ENCODE peak calls at places on chromosomes 16 and 17, in four cellular contexts. One of them, this sample, is unnamed.

GRCh38 chr16:73082608-73083007 is 34.7 kb upstream of the ZFHX3 start:
- DNase-seq in activated T-helper 9 cell treated with anti-CD3 and anti-CD28 coated beads, Interleukin-2, amount 50 U/mL, for 16 hours: no peak
- DNase-seq in amygdala: no peak
- DNase-seq in T-helper 1 cell: no peak
- DNase-seq in this sample: no peak

GRCh38 chr17:79023886-79024771 is at the start of gene C1QTNF1:
- DNase-seq in activated T-helper 9 cell treated with anti-CD3 and anti-CD28 coated beads, Interleukin-2, amount 50 U/mL, for 16 hours: no peak
- DNase-seq in amygdala: no peak
- DNase-seq in T-helper 1 cell: no peak
- DNase-seq in this sample: no peak

GRCh38 chr17:11644265-11645212 is 46.3 kb downstream of the DNAH9 start:
- DNase-seq in activated T-helper 9 cell treated with anti-CD3 and anti-CD28 coated beads, Interleukin-2, amount 50 U/mL, for 16 hours: no peak
- DNase-seq in amygdala: peak; percentile 51
- DNase-seq in T-helper 1 cell: peak; percentile 14
- DNase-seq in this sample: peak; percentile 25

GRCh38 chr16:75580-76501 is 2.2 kb upstream of the MPG start:
- DNase-seq in activated T-helper 9 cell treated with anti-CD3 and anti-CD28 coated beads, Interleukin-2, amount 50 U/mL, for 16 hours: no peak
- DNase-seq in amygdala: no peak
- DNase-seq in T-helper 1 cell: no peak
- DNase-seq in this sample: no peak

GRCh38 chr16:54927125-54928015 is 3.3 kb upstream of the IRX5 start:
- DNase-seq in activated T-helper 9 cell treated with anti-CD3 and anti-CD28 coated beads, Interleukin-2, amount 50 U/mL, for 16 hours: no peak
- DNase-seq in amygdala: no peak
- DNase-seq in T-helper 1 cell: no peak
- DNase-seq in this sample: no peak

GRCh38 chr17:43695968-43696865 is 34.5 kb upstream of the MEOX1 start:
- DNase-seq in activated T-helper 9 cell treated with anti-CD3 and anti-CD28 coated beads, Interleukin-2, amount 50 U/mL, for 16 hours: no peak
- DNase-seq in amygdala: no peak
- DNase-seq in T-helper 1 cell: no peak
- DNase-seq in this sample: peak; percentile 34

GRCh38 chr17:42969006-42969581 is 4.8 kb upstream of the AARSD1 start:
- DNase-seq in activated T-helper 9 cell treated with anti-CD3 and anti-CD28 coated beads, Interleukin-2, amount 50 U/mL, for 16 hours: no peak
- DNase-seq in amygdala: no peak
- DNase-seq in T-helper 1 cell: no peak
- DNase-seq in this sample: no peak

GRCh38 chr16:30805056-30805369 is 18.0 kb upstream of the ZNF629 start:
- DNase-seq in activated T-helper 9 cell treated with anti-CD3 and anti-CD28 coated beads, Interleukin-2, amount 50 U/mL, for 16 hours: no peak
- DNase-seq in amygdala: no peak
- DNase-seq in T-helper 1 cell: no peak
- DNase-seq in this sample: no peak

GRCh38 chr16:1060416-1061340 is 11.9 kb upstream of the SSTR5 start:
- DNase-seq in activated T-helper 9 cell treated with anti-CD3 and anti-CD28 coated beads, Interleukin-2, amount 50 U/mL, for 16 hours: no peak
- DNase-seq in amygdala: no peak
- DNase-seq in T-helper 1 cell: no peak
- DNase-seq in this sample: no peak

GRCh38 chr17:68387485-68387884 is 69.8 kb downstream of the WIPI1 start:
- DNase-seq in activated T-helper 9 cell treated with anti-CD3 and anti-CD28 coated beads, Interleukin-2, amount 50 U/mL, for 16 hours: no peak
- DNase-seq in amygdala: no peak
- DNase-seq in T-helper 1 cell: no peak
- DNase-seq in this sample: no peak

GRCh38 chr16:79336437-79337229 is 263.9 kb downstream of the MAF start:
- DNase-seq in activated T-helper 9 cell treated with anti-CD3 and anti-CD28 coated beads, Interleukin-2, amount 50 U/mL, for 16 hours: no peak
- DNase-seq in amygdala: no peak
- DNase-seq in T-helper 1 cell: no peak
- DNase-seq in this sample: no peak

GRCh38 chr17:41340934-41341861 is 9.4 kb downstream of the KRT33A start:
- DNase-seq in activated T-helper 9 cell treated with anti-CD3 and anti-CD28 coated beads, Interleukin-2, amount 50 U/mL, for 16 hours: no peak
- DNase-seq in amygdala: no peak
- DNase-seq in T-helper 1 cell: peak; percentile 39
- DNase-seq in this sample: no peak

GRCh38 chr17:82244413-82245140 is 15.7 kb downstream of the SLC16A3 start:
- DNase-seq in activated T-helper 9 cell treated with anti-CD3 and anti-CD28 coated beads, Interleukin-2, amount 50 U/mL, for 16 hours: no peak
- DNase-seq in amygdala: no peak
- DNase-seq in T-helper 1 cell: no peak
- DNase-seq in this sample: peak; percentile 41

GRCh38 chr16:56450901-56451752 is at the start of the genes NUDT21 and OGFOD1:
- DNase-seq in activated T-helper 9 cell treated with anti-CD3 and anti-CD28 coated beads, Interleukin-2, amount 50 U/mL, for 16 hours: peak; percentile 86
- DNase-seq in amygdala: peak; percentile 94
- DNase-seq in T-helper 1 cell: peak; percentile 90
- DNase-seq in this sample: peak; percentile 98

GRCh38 chr17:60989846-60990245 is 312.2 kb downstream of the BCAS3 start:
- DNase-seq in activated T-helper 9 cell treated with anti-CD3 and anti-CD28 coated beads, Interleukin-2, amount 50 U/mL, for 16 hours: no peak
- DNase-seq in amygdala: no peak
- DNase-seq in T-helper 1 cell: no peak
- DNase-seq in this sample: no peak

GRCh38 chr17:54408741-54409140 is 491.9 kb upstream of the TOM1L1 start:
- DNase-seq in activated T-helper 9 cell treated with anti-CD3 and anti-CD28 coated beads, Interleukin-2, amount 50 U/mL, for 16 hours: no peak
- DNase-seq in amygdala: no peak
- DNase-seq in T-helper 1 cell: no peak
- DNase-seq in this sample: peak; percentile 11

GRCh38 chr17:35212668-35213067 is 18.5 kb upstream of the SLC35G3 start:
- DNase-seq in activated T-helper 9 cell treated with anti-CD3 and anti-CD28 coated beads, Interleukin-2, amount 50 U/mL, for 16 hours: no peak
- DNase-seq in amygdala: no peak
- DNase-seq in T-helper 1 cell: no peak
- DNase-seq in this sample: no peak

GRCh38 chr16:64304376-64304775 is 817.5 kb downstream of the CDH11 start:
- DNase-seq in activated T-helper 9 cell treated with anti-CD3 and anti-CD28 coated beads, Interleukin-2, amount 50 U/mL, for 16 hours: no peak
- DNase-seq in amygdala: no peak
- DNase-seq in T-helper 1 cell: no peak
- DNase-seq in this sample: no peak

GRCh38 chr17:151886-152859 is 14.8 kb downstream of the SCGB1C2 start:
- DNase-seq in activated T-helper 9 cell treated with anti-CD3 and anti-CD28 coated beads, Interleukin-2, amount 50 U/mL, for 16 hours: no peak
- DNase-seq in amygdala: no peak
- DNase-seq in T-helper 1 cell: no peak
- DNase-seq in this sample: no peak

GRCh38 chr16:85275533-85276249 is 163.4 kb upstream of the CIBAR2 start:
- DNase-seq in activated T-helper 9 cell treated with anti-CD3 and anti-CD28 coated beads, Interleukin-2, amount 50 U/mL, for 16 hours: peak; percentile 28
- DNase-seq in amygdala: peak; percentile 16
- DNase-seq in T-helper 1 cell: peak; percentile 45
- DNase-seq in this sample: peak; percentile 73

GRCh38 chr17:5794881-5795486 is 210.7 kb upstream of the NLRP1 start:
- DNase-seq in activated T-helper 9 cell treated with anti-CD3 and anti-CD28 coated beads, Interleukin-2, amount 50 U/mL, for 16 hours: no peak
- DNase-seq in amygdala: no peak
- DNase-seq in T-helper 1 cell: no peak
- DNase-seq in this sample: no peak

GRCh38 chr17:31593806-31594205 is 202.3 kb downstream of the RAB11FIP4 start:
- DNase-seq in activated T-helper 9 cell treated with anti-CD3 and anti-CD28 coated beads, Interleukin-2, amount 50 U/mL, for 16 hours: no peak
- DNase-seq in amygdala: no peak
- DNase-seq in T-helper 1 cell: no peak
- DNase-seq in this sample: no peak

GRCh38 chr17:74059471-74059870 is 144.0 kb upstream of the RPL38 start:
- DNase-seq in activated T-helper 9 cell treated with anti-CD3 and anti-CD28 coated beads, Interleukin-2, amount 50 U/mL, for 16 hours: no peak
- DNase-seq in amygdala: no peak
- DNase-seq in T-helper 1 cell: no peak
- DNase-seq in this sample: no peak

GRCh38 chr17:82899941-82900340 is 60.1 kb upstream of the ZNF750 start:
- DNase-seq in activated T-helper 9 cell treated with anti-CD3 and anti-CD28 coated beads, Interleukin-2, amount 50 U/mL, for 16 hours: no peak
- DNase-seq in amygdala: no peak
- DNase-seq in T-helper 1 cell: no peak
- DNase-seq in this sample: no peak

GRCh38 chr16:57999366-57999970 is 1.0 kb downstream of the ZNF319 start:
- DNase-seq in activated T-helper 9 cell treated with anti-CD3 and anti-CD28 coated beads, Interleukin-2, amount 50 U/mL, for 16 hours: no peak
- DNase-seq in amygdala: no peak
- DNase-seq in T-helper 1 cell: peak; percentile 32
- DNase-seq in this sample: no peak

GRCh38 chr17:77374170-77374936 is 233.6 kb downstream of the SEC14L1 start:
- DNase-seq in activated T-helper 9 cell treated with anti-CD3 and anti-CD28 coated beads, Interleukin-2, amount 50 U/mL, for 16 hours: peak; percentile 58
- DNase-seq in amygdala: no peak
- DNase-seq in T-helper 1 cell: peak; percentile 65
- DNase-seq in this sample: peak; percentile 29

GRCh38 chr16:47774661-47775060 is 313.5 kb downstream of the PHKB start:
- DNase-seq in activated T-helper 9 cell treated with anti-CD3 and anti-CD28 coated beads, Interleukin-2, amount 50 U/mL, for 16 hours: no peak
- DNase-seq in amygdala: no peak
- DNase-seq in T-helper 1 cell: no peak
- DNase-seq in this sample: no peak

GRCh38 chr17:74875155-74875969 is 2.6 kb upstream of the FDXR start:
- DNase-seq in activated T-helper 9 cell treated with anti-CD3 and anti-CD28 coated beads, Interleukin-2, amount 50 U/mL, for 16 hours: no peak
- DNase-seq in amygdala: no peak
- DNase-seq in T-helper 1 cell: no peak
- DNase-seq in this sample: no peak

GRCh38 chr16:17345043-17345442 is 125.7 kb downstream of the XYLT1 start:
- DNase-seq in activated T-helper 9 cell treated with anti-CD3 and anti-CD28 coated beads, Interleukin-2, amount 50 U/mL, for 16 hours: no peak
- DNase-seq in amygdala: no peak
- DNase-seq in T-helper 1 cell: no peak
- DNase-seq in this sample: no peak

GRCh38 chr17:7992516-7992915 is 9.9 kb upstream of the GUCY2D start:
- DNase-seq in activated T-helper 9 cell treated with anti-CD3 and anti-CD28 coated beads, Interleukin-2, amount 50 U/mL, for 16 hours: no peak
- DNase-seq in amygdala: no peak
- DNase-seq in T-helper 1 cell: no peak
- DNase-seq in this sample: no peak

GRCh38 chr17:77831497-77832179 is 126.9 kb upstream of the TNRC6C start:
- DNase-seq in activated T-helper 9 cell treated with anti-CD3 and anti-CD28 coated beads, Interleukin-2, amount 50 U/mL, for 16 hours: no peak
- DNase-seq in amygdala: no peak
- DNase-seq in T-helper 1 cell: no peak
- DNase-seq in this sample: no peak

This sample was measured in occipital lobe.